ENCODE peak calls at places on chromosomes 3 and 15, in six cellular contexts. C is stimulated activated CD4-positive, alpha-beta T cell treated with anti-CD3 and anti-CD28 coated beads, Interleukin-15, amount 100 ng/mL, for 24 hours; Z is activated CD8-positive, alpha-beta memory T cell treated with anti-CD3 and anti-CD28 coated beads for 48 hours; Q is Kasumi-1; B is activated CD4-positive, alpha-beta T cell treated with anti-CD3 and anti-CD28 coated beads for 48 hours; G is fibroblast of lung. L is an unnamed sample.

GRCh38 chr3:112649478-112649735 is 8.5 kb upstream of the CCDC80 start:
- DNase-seq in C (no peak), Z (no peak), Q (no peak), B (no peak), G (no peak), L (no peak)

GRCh38 chr15:52683585-52683984 is 4.4 kb upstream of the ATOSA start:
- DNase-seq in C (no peak), Z (no peak), Q (peak), B (no peak), G (no peak), L (no peak)

GRCh38 chr3:146561463-146561862 is 17.1 kb upstream of the PLSCR1 start:
- DNase-seq in C (no peak), Z (no peak), Q (no peak), B (no peak), G (no peak), L (no peak)

GRCh38 chr3:172647823-172648222 is 63.0 kb downstream of the NCEH1 start:
- DNase-seq in C (no peak), Z (no peak), Q (no peak), B (no peak), G (no peak), L (no peak)

GRCh38 chr3:197306374-197307086 is 8.1 kb upstream of the DLG1 start:
- DNase-seq in C (no peak), Z (no peak), Q (no peak), B (no peak), G (peak), L (no peak)

GRCh38 chr15:67242665-67243064 is 11.8 kb downstream of the AAGAB start:
- DNase-seq in C (no peak), Z (no peak), Q (peak), B (no peak), G (peak), L (no peak)

GRCh38 chr3:14265246-14265962 is 86.8 kb downstream of the LSM3 start:
- DNase-seq in C (no peak), Z (no peak), Q (no peak), B (no peak), G (peak), L (no peak)

GRCh38 chr3:62242846-62243245 is 130.5 kb downstream of the FEZF2 start:
- DNase-seq in C (no peak), Z (no peak), Q (no peak), B (no peak), G (no peak), L (no peak)

GRCh38 chr3:64343692-64344440 is 118.6 kb upstream of the PRICKLE2 start:
- DNase-seq in C (no peak), Z (no peak), Q (no peak), B (no peak), G (no peak), L (no peak)

GRCh38 chr3:4583441-4583840 is 90.3 kb downstream of the ITPR1 start:
- DNase-seq in C (no peak), Z (no peak), Q (no peak), B (no peak), G (peak), L (no peak)

GRCh38 chr3:187264946-187265345 is 26.6 kb downstream of the MASP1 start:
- DNase-seq in C (no peak), Z (no peak), Q (no peak), B (no peak), G (peak), L (no peak)